ENCODE peak calls at places on chromosomes 2 and 18, in five cellular contexts. X is ovary, V is colonic mucosa, W is GM23338, D is Peyer's patch. F is an unnamed sample.

GRCh38 chr2:8608411-8608954 is 73.4 kb upstream of the ID2 start:
- DNase-seq in D (no peak), V (no peak), W (no peak), X (no peak), F (no peak)

GRCh38 chr2:159797468-159798375 is at the start of gene CD302:
- DNase-seq in W (peak; percentile 74), V (peak; percentile 76), X (peak; percentile 89), D (peak; percentile 72), F (peak; percentile 48)

GRCh38 chr18:7666195-7666776 is 99.2 kb downstream of the PTPRM start:
- DNase-seq in D (no peak), V (no peak), X (no peak), W (peak; percentile 47), F (no peak)

GRCh38 chr2:24489942-24490673 is 946 bp upstream of the NCOA1 start:
- DNase-seq in V (peak; percentile 54), W (peak; percentile 55), X (no peak), D (peak; percentile 74), F (peak; percentile 38)

GRCh38 chr2:228658998-228659397 is 477.5 kb upstream of the SPHKAP start:
- DNase-seq in X (no peak), W (no peak), D (no peak), V (no peak), F (no peak)

GRCh38 chr2:15364561-15364960 is 196.6 kb downstream of the NBAS start:
- DNase-seq in W (no peak), D (no peak), V (no peak), X (no peak), F (no peak)

GRCh38 chr2:9941196-9941995 is 10.1 kb upstream of the GRHL1 start:
- DNase-seq in W (peak; percentile 37), X (no peak), V (peak; percentile 27), D (no peak), F (peak; percentile 39)

GRCh38 chr18:11150271-11150615 is 874 bp upstream of the PIEZO2 start:
- DNase-seq in W (peak; percentile 85), X (no peak), D (no peak), V (no peak), F (peak; percentile 69)

GRCh38 chr2:173414823-173415322 is 60.2 kb downstream of the CDCA7 start:
- DNase-seq in X (no peak), D (no peak), V (no peak), W (no peak), F (no peak)

GRCh38 chr2:238009563-238009962 is 42.7 kb downstream of the UBE2F start:
- DNase-seq in D (no peak), W (no peak), V (no peak), X (no peak), F (no peak)

GRCh38 chr2:238727585-238728321 is 120.1 kb upstream of the TWIST2 start:
- DNase-seq in X (peak; percentile 59), W (no peak), D (no peak), V (no peak), F (no peak)

GRCh38 chr2:144198116-144198515 is 321.8 kb downstream of the ZEB2 start:
- DNase-seq in X (no peak), V (no peak), D (no peak), W (peak; percentile 24), F (no peak)

GRCh38 chr2:186919272-186919671 is 70.3 kb upstream of the ZSWIM2 start:
- DNase-seq in D (no peak), W (no peak), V (no peak), X (no peak), F (no peak)

GRCh38 chr2:18719978-18720775 is 130.8 kb upstream of the NT5C1B start:
- DNase-seq in V (no peak), W (no peak), X (no peak), D (no peak), F (no peak)

GRCh38 chr2:2183135-2183534 is 147.9 kb downstream of the MYT1L start:
- DNase-seq in D (no peak), V (no peak), W (no peak), X (no peak), F (no peak)

GRCh38 chr2:44459754-44460153 is 98.0 kb downstream of the CAMKMT start:
- DNase-seq in D (no peak), W (no peak), V (no peak), X (no peak), F (no peak)

GRCh38 chr2:63614983-63615945 is 26.5 kb downstream of the MDH1 start:
- DNase-seq in D (no peak), W (peak; percentile 89), X (no peak), V (no peak), F (peak; percentile 84)

GRCh38 chr18:45723921-45724320 is at the start of gene SLC14A1:
- DNase-seq in W (no peak), D (no peak), V (no peak), X (no peak), F (no peak)

GRCh38 chr2:239279508-239280295 is 121.1 kb downstream of the HDAC4 start:
- DNase-seq in D (peak; percentile 38), W (no peak), X (no peak), V (peak; percentile 17), F (peak; percentile 19)

GRCh38 chr2:28475088-28475580 is 20.7 kb upstream of the PLB1 start:
- DNase-seq in V (no peak), W (no peak), D (peak; percentile 15), X (no peak), F (no peak)

GRCh38 chr2:127166221-127166860 is 53.8 kb downstream of the CYP27C1 start:
- DNase-seq in V (no peak), W (no peak), X (no peak), D (no peak), F (no peak)

GRCh38 chr2:227615906-227616305 is 1.3 kb upstream of the SCYGR3 start:
- DNase-seq in W (no peak), X (no peak), V (no peak), D (no peak), F (no peak)

GRCh38 chr18:76878426-76878825 is 56.1 kb downstream of the ZNF236 start:
- DNase-seq in X (no peak), D (no peak), W (no peak), V (no peak), F (no peak)

DNA sequence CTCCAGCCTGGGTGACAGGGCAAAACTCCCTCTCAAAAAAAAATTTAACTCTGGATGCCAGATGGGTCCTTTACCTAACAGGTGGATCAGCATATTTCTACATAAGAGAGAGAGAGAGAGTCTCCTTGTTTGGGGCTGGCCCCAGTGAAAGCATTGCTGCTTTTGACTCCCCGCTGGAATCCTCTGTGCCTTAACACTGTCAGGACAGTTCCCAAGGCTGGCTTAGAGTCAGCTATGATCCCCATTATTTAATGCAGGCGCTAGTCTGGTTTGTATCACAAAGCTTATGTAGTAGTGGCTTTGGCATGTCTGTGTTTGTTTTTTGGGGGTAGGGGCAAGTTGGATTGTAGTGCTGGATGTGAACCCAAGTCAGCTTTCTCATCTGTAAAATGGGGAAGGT is 9.4 kb downstream of the INPP4A start:
- DNase-seq in V (no peak), W (peak; percentile 78), X (no peak), D (no peak), F (no peak)
- H3K4me1 ChIP-seq in V (no peaks in the 10 kb centered on the region), W (peaks cover 43% of the 10 kb centered on the region), X (no peaks in the 10 kb centered on the region), D (peaks cover 18% of the 10 kb centered on the region), F (peaks cover 10% of the 10 kb centered on the region)

GRCh38 chr2:74474481-74474880 is 2.0 kb upstream of the MRPL53 start:
- DNase-seq in X (no peak), D (peak; percentile 47), V (no peak), W (no peak), F (no peak)

GRCh38 chr2:74474899-74475298 is 2.4 kb upstream of the MRPL53 start:
- DNase-seq in D (peak; percentile 47), W (peak; percentile 70), X (no peak), V (no peak), F (peak; percentile 63)

GRCh38 chr2:74471332-74472065 is 981 bp downstream of the MRPL53 start:
- DNase-seq in V (no peak), X (no peak), W (no peak), D (no peak), F (no peak)

GRCh38 chr2:74472086-74472944 is at the start of gene MRPL53:
- DNase-seq in D (peak; percentile 98), X (peak; percentile 97), W (peak; percentile 98), V (peak; percentile 96), F (peak; percentile 94)

DNA sequence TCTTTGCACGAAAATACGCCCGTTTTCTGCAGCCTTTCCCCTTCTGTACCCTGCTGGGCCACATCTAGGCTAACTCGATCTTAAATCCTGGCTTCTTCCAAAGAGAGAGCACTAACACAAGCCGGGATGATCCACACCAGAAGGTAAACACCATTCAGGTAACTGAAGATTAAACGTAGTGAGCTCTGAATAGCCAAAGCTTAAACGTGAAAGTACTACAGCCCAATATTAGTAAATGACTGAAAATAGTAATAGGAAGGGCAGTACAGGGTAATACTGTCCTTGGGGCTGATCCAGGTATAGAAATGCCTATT is 422 bp upstream of the MRPL53 start:
- DNase-seq in D (no peak), V (no peak), W (no peak), X (no peak), F (no peak)
- H3K4me1 ChIP-seq in D (peaks cover 6% of the 10 kb centered on the region), V (peaks cover 9% of the 10 kb centered on the region), W (peaks cover 7% of the 10 kb centered on the region), X (peaks cover 5% of the 10 kb centered on the region), F (no peaks in the 10 kb centered on the region)

GRCh38 chr2:107529146-107529545 is 297.5 kb upstream of the RGPD4 start:
- DNase-seq in X (no peak), D (no peak), V (no peak), W (peak; percentile 20), F (no peak)

DNA sequence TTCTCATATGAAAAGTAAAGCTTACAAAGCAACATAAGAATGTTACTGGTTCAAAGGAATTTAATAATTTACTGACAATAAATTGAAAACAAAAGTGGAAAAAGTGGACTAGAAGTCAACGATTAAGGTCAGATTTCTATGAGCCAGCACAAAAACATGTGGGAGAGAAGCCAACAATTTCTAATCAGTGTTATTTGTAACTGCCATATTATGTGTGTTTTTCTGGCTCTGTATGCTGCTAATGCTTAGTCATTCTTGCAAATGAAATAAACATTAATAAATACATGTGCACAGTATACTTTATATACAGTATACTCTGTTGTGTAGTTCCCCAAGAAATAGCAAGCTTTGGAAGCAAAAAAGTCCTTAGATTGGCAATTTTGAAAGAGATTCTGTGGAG is 301.3 kb upstream of the RGPD4 start:
- DNase-seq in X (no peak), V (no peak), W (no peak), D (no peak), F (no peak)
- H3K4me1 ChIP-seq in X (no peaks in the 10 kb centered on the region), V (no peaks in the 10 kb centered on the region), W (no peaks in the 10 kb centered on the region), D (no peaks in the 10 kb centered on the region), F (no peaks in the 10 kb centered on the region)

GRCh38 chr18:36622610-36623009 is 206.2 kb downstream of the TPGS2 start:
- DNase-seq in W (no peak), V (no peak), D (no peak), X (no peak), F (no peak)

GRCh38 chr18:36623681-36624080 is 205.1 kb downstream of the TPGS2 start:
- DNase-seq in D (no peak), W (no peak), X (no peak), V (no peak), F (no peak)

GRCh38 chr18:36624451-36625167 is 204.2 kb downstream of the TPGS2 start:
- DNase-seq in V (no peak), D (no peak), W (peak; percentile 38), X (no peak), F (no peak)

GRCh38 chr18:36625386-36625785 is 203.4 kb downstream of the TPGS2 start:
- DNase-seq in W (no peak), D (no peak), X (no peak), V (no peak), F (no peak)

DNA sequence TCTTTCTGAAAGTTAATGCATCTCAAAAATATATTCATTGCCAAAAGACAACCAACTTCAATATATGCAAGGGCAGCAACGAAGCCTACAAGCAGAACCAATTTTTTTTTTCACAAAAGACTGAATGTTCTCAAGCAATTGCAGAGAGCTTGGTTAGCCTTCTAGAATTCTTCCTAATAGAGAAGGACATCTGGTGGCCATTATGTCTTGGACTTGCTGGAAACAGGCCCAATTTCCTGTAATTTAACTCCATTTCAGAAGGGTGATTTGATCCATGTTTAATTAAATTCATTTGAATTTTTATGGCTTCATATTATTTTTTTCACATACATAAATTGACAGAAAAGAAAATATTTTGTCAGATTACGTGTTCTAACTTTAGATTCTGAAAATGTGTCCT is 208.0 kb downstream of the TPGS2 start:
- DNase-seq in V (no peak), W (no peak), X (no peak), D (no peak), F (no peak)
- H3K4me1 ChIP-seq in V (no peaks in the 10 kb centered on the region), W (no peaks in the 10 kb centered on the region), X (no peaks in the 10 kb centered on the region), D (no peaks in the 10 kb centered on the region), F (no peaks in the 10 kb centered on the region)